ENCODE peak calls at places on chromosomes 6 and 20, in seven cellular contexts. O is fibroblast of lung, E is esophagus squamous epithelium, F is ovary, K is hepatocyte, C is IMR-90, R is BJ. X is an unnamed sample. For H3K36me3, the result is how much of the 10 kb centered on the place peaks cover.

GRCh38 chr6:107657755-107658461 is 166.2 kb downstream of the SCML4 start:
- DNase-seq in O (peak), E (peak), F (no peak), K (peak), C (peak), R (no peak), X (peak)

GRCh38 chr6:83199865-83200230 is 6.7 kb downstream of the RWDD2A start:
- DNase-seq in O (no peak), E (no peak), F (no peak), K (peak), C (peak), R (no peak), X (peak)

GRCh38 chr6:159805418-159806020 is 5.4 kb downstream of the PNLDC1 start:
- DNase-seq in O (no peak), E (no peak), F (no peak), K (no peak), C (no peak), R (no peak), X (no peak)

GRCh38 chr6:113447088-113447831 is 409.9 kb upstream of the MARCKS start:
- DNase-seq in O (peak), E (no peak), F (no peak), K (peak), C (peak), R (peak), X (peak)

GRCh38 chr6:79949235-79949634 is 1.9 kb upstream of the ELOVL4 start:
- DNase-seq in O (peak), E (no peak), F (no peak), K (peak), C (peak), R (no peak), X (peak)

GRCh38 chr6:114096553-114097172 is 125.7 kb upstream of the HDAC2 start:
- DNase-seq in O (peak), E (no peak), F (no peak), K (peak), C (peak), R (no peak), X (no peak)

GRCh38 chr6:31597006-31597405 is 4.2 kb upstream of the NCR3 start:
- DNase-seq in O (peak), E (no peak), F (no peak), K (no peak), C (peak), R (no peak), X (no peak)

GRCh38 chr6:23775127-23775526 is 350.9 kb upstream of the NRSN1 start:
- DNase-seq in O (no peak), E (no peak), F (no peak), K (no peak), C (no peak), R (no peak), X (no peak)

GRCh38 chr20:63064745-63065711 is 58.3 kb upstream of the BHLHE23 start:
- DNase-seq in O (no peak), E (no peak), F (peak), K (no peak), C (no peak), R (no peak), X (no peak)

GRCh38 chr6:35708585-35708984 is 19.9 kb upstream of the FKBP5 start:
- DNase-seq in O (no peak), E (no peak), F (no peak), K (no peak), C (no peak), R (no peak), X (no peak)

GRCh38 chr20:62363920-62364851 is 2.9 kb downstream of the LAMA5 start:
- DNase-seq in O (no peak), E (no peak), F (no peak), K (peak), C (no peak), R (no peak), X (no peak)

GRCh38 chr6:36737043-36737785 is 39.6 kb downstream of the RAB44 start:
- DNase-seq in O (no peak), E (no peak), F (no peak), K (no peak), C (no peak), R (no peak), X (no peak)

GRCh38 chr6:101397199-101397598 is 3.7 kb downstream of the GRIK2 start:
- DNase-seq in O (peak), E (no peak), F (no peak), K (no peak), C (peak), R (no peak), X (no peak)

GRCh38 chr20:56412473-56412790 is 372 bp downstream of the CASS4 start:
- DNase-seq in O (no peak), E (no peak), F (no peak), K (no peak), C (no peak), R (no peak), X (no peak)

GRCh38 chr6:1761472-1761871 is 151.8 kb downstream of the FOXC1 start:
- DNase-seq in O (no peak), E (no peak), F (no peak), K (no peak), C (no peak), R (no peak), X (no peak)

DNA sequence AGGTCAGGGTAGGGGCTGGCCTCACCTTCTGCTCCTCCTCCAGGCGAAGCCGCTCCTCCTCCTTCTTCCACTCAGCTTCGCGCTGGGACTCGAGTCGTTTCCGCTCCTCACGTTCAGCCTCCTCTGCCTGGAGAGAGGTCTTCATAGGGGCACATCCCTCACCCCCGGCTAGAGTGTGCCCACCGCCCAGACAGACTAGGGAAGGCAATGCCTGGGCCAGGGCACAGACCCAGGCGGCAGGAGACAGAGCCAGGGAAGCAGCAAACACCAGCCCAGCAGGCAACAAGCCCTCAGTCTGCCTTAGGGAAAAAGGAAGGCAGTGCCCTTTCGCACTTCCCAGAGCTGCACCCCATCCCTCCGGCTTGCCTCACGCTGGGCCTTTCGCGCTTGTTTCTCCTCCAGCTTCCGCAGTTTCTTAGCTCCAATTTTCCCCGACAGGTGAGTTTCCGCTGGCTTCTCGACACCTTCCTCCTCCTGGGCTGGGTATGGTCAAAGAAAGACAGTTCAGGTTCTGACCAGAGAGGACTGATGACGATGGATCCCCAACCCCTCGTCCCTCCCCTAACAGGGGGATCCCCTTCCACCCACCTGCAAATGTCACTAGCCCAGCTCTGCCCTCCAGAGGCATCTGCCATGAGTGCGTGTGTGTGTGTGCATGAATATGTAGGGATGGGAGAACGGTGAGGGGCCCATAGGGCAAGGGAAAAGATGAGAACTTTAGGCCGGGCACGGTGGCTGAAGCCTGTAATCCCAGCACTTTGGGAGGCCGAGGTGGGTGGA is 4.3 kb downstream of the DDRGK1 start:
- DNase-seq in O (no peak), E (no peak), F (no peak), K (no peak), C (no peak), R (no peak), X (no peak)
- H3K36me3 ChIP-seq in O (under half), E (half or more), F (under half), K (under half), C (under half), R (under half), X (under half)

DNA sequence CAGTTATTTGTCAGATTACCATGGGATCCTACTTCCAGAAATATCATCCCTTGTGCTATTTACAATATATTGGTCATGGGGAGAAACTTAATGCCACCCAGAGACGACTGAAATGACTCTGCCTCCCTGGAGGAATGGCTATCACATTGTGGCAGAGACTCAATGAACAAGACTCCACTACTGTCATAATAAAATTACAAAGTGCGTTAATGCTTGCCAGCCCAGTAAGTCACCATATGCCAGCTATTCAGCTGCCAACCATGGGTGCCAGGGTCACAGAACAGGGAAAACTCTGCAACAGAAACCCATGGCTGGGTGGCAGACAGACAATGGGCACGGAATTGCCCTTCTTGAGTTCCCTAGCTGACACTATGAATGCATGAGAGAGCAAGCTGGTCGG is 32.0 kb downstream of the TP53INP2 start:
- DNase-seq in O (no peak), E (no peak), F (no peak), K (no peak), C (no peak), R (no peak), X (no peak)
- H3K36me3 ChIP-seq in O (under half), E (half or more), F (under half), K (under half), C (under half), R (under half), X (under half)

DNA sequence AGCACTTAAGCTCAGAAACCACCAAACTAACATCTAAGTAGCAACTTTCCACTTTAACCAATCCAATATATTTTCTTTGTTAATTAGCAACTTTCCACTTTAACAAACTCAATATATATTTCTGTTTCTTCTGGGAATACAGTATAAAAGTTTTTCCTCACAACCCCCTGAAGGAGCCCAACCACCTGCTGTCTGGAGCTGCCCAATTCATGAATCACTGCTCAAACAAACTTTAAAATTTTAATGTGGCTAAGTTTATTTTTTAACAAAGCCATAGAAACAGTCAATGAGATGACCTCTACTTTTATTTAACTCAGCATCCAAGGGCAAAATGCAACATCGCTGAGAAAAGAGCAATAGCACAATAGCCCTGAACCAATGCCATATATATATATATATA is 500.1 kb downstream of the EPM2A start:
- DNase-seq in O (no peak), E (no peak), F (no peak), K (no peak), C (peak), R (no peak), X (no peak)
- H3K36me3 ChIP-seq in O (under half), E (under half), F (under half), K (under half), C (under half), R (under half), X (under half)

GRCh38 chr6:166449641-166450040 is 66.9 kb upstream of the MPC1 start:
- DNase-seq in O (no peak), E (no peak), F (no peak), K (no peak), C (no peak), R (no peak), X (no peak)
- H3K36me3 ChIP-seq in O (under half), E (under half), F (under half), K (under half), C (half or more), R (under half), X (under half)

GRCh38 chr6:33671381-33672072 is 40.0 kb downstream of the UQCC2 start:
- DNase-seq in O (no peak), E (no peak), F (no peak), K (no peak), C (no peak), R (no peak), X (no peak)

GRCh38 chr6:33668914-33669313 is 42.6 kb downstream of the UQCC2 start:
- DNase-seq in O (no peak), E (no peak), F (no peak), K (peak), C (no peak), R (no peak), X (no peak)

GRCh38 chr6:33668328-33668727 is 43.2 kb downstream of the UQCC2 start:
- DNase-seq in O (no peak), E (no peak), F (no peak), K (no peak), C (no peak), R (no peak), X (no peak)

GRCh38 chr6:33670971-33671370 is 40.5 kb downstream of the UQCC2 start:
- DNase-seq in O (no peak), E (no peak), F (no peak), K (no peak), C (no peak), R (no peak), X (no peak)

DNA sequence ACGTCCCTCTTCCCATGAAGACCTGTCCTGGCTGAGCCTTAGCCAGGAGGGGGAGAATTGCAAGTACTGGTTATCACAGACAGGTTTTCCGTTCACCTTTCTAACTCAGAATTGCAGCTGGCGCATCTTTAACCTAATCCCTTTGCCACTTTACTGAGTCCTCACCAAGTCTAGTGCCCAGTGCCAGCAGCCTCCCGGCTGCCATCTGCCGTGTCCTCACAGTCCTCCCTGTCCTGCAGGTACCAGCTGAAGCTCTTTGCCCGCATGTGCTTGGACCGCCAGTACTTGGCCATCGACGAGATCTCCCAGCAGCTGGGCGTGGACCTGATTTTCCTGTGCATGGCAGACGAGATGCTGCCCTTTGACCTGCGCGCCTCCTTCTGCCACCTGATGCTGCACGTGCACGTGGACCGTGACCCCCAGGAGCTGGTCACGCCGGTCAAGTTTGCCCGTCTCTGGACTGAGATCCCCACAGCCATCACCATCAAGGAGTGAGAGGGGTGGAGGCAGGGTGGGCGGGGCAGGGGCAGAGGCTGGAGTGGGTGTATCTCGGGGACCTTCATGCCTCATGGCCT is 41.3 kb downstream of the UQCC2 start:
- DNase-seq in O (no peak), E (no peak), F (no peak), K (no peak), C (no peak), R (no peak), X (no peak)
- H3K36me3 ChIP-seq in O (under half), E (half or more), F (under half), K (under half), C (under half), R (under half), X (half or more)

X was measured in SJSA1.